ENCODE peak calls at places on chromosomes 5 and 9, in eight cellular contexts. U, G, Q, I, Z, O, X and P are unnamed samples.

GRCh38 chr5:109225695-109226094 is 184.1 kb downstream of the PJA2 start:
- DNase-seq in I (no peak), Q (no peak), U (no peak), Z (no peak), X (no peak), G (no peak), O (no peak), P (no peak)

GRCh38 chr9:127269440-127269839 is 4.9 kb downstream of the GARNL3 start:
- DNase-seq in Q (no peak), O (no peak), Z (no peak), I (no peak), U (no peak), X (no peak), G (no peak), P (no peak)

GRCh38 chr5:132979367-132979935 is 16.0 kb upstream of the AFF4 start:
- DNase-seq in Z (no peak), I (peak), G (no peak), O (no peak), X (peak), Q (no peak), U (no peak), P (no peak)

GRCh38 chr9:27094640-27095039 is 14.4 kb upstream of the TEK start:
- DNase-seq in O (no peak), Q (no peak), Z (no peak), X (peak), U (no peak), G (no peak), I (peak), P (no peak)

GRCh38 chr5:181173027-181173419 is 25.6 kb downstream of the OR2V2 start:
- DNase-seq in Q (peak), X (no peak), I (no peak), U (no peak), O (peak), Z (no peak), G (no peak), P (no peak)

GRCh38 chr9:100087218-100087617 is 11.6 kb downstream of the ERP44 start:
- DNase-seq in G (no peak), X (peak), Q (no peak), I (no peak), Z (no peak), U (no peak), O (no peak), P (no peak)

GRCh38 chr5:140398379-140398811 is 3.2 kb upstream of the ANKHD1 start:
- DNase-seq in Z (no peak), I (no peak), G (no peak), Q (no peak), O (no peak), X (peak), U (no peak), P (no peak)

GRCh38 chr5:123483446-123484077 is 28.4 kb upstream of the CSNK1G3 start:
- DNase-seq in U (no peak), X (no peak), O (no peak), Q (no peak), G (no peak), Z (no peak), I (no peak), P (no peak)

GRCh38 chr5:138226917-138227316 is 13.8 kb upstream of the CDC23 start:
- DNase-seq in X (no peak), Z (no peak), Q (no peak), G (no peak), O (no peak), I (no peak), U (no peak), P (no peak)

GRCh38 chr5:127685662-127686061 is 17.5 kb upstream of the CCDC192 start:
- DNase-seq in O (no peak), I (no peak), Q (no peak), Z (no peak), U (no peak), X (peak), G (no peak), P (no peak)

GRCh38 chr9:101235105-101235866 is 149.5 kb downstream of the BAAT start:
- DNase-seq in I (no peak), U (no peak), X (peak), Z (peak), G (no peak), Q (no peak), O (no peak), P (no peak)

GRCh38 chr5:110510146-110510545 is 216.3 kb downstream of the TMEM232 start:
- DNase-seq in X (no peak), O (no peak), Z (no peak), Q (no peak), I (no peak), U (no peak), G (no peak), P (no peak)

GRCh38 chr9:37938121-37938906 is 34.4 kb upstream of the SLC25A51 start:
- DNase-seq in U (no peak), I (peak), Z (no peak), X (peak), G (peak), Q (no peak), O (no peak), P (peak)

GRCh38 chr9:91405343-91406077 is 18.1 kb downstream of the NFIL3 start:
- DNase-seq in O (no peak), U (no peak), Q (no peak), Z (no peak), G (no peak), X (no peak), I (no peak), P (no peak)

GRCh38 chr5:117657591-117657990 is 1083.0 kb upstream of the SEMA6A start:
- DNase-seq in O (no peak), Z (peak), U (no peak), X (no peak), Q (no peak), I (peak), G (peak), P (no peak)

GRCh38 chr5:168477060-168477459 is 9.2 kb upstream of the RARS1 start:
- DNase-seq in Q (no peak), X (no peak), O (no peak), G (no peak), I (peak), Z (no peak), U (no peak), P (peak)

GRCh38 chr5:100900142-100900795 is 2.8 kb downstream of the ST8SIA4 start:
- DNase-seq in Q (no peak), G (peak), X (peak), U (peak), I (no peak), O (peak), Z (peak), P (no peak)

GRCh38 chr9:90124961-90125360 is 517.7 kb downstream of the DIRAS2 start:
- DNase-seq in U (no peak), Z (peak), Q (no peak), O (no peak), X (no peak), I (peak), G (no peak), P (no peak)

GRCh38 chr5:67104859-67105258 is 91.7 kb downstream of the CD180 start:
- DNase-seq in I (no peak), X (no peak), U (no peak), Z (no peak), O (no peak), G (no peak), Q (no peak), P (no peak)

GRCh38 chr5:445591-445990 is 2.6 kb downstream of the EXOC3 start:
- DNase-seq in X (no peak), Z (no peak), I (no peak), U (no peak), O (no peak), G (no peak), Q (no peak), P (no peak)

GRCh38 chr9:89418882-89419641 is 78.9 kb downstream of the SEMA4D start:
- DNase-seq in G (no peak), X (no peak), Q (peak), Z (no peak), O (peak), I (no peak), U (peak), P (no peak)

GRCh38 chr5:40356248-40356647 is 323.5 kb upstream of the PTGER4 start:
- DNase-seq in Z (no peak), I (no peak), G (no peak), X (no peak), O (no peak), U (no peak), Q (no peak), P (no peak)

GRCh38 chr5:132265336-132266030 is 8.0 kb downstream of the PDLIM4 start:
- DNase-seq in U (no peak), O (no peak), Z (no peak), X (peak), I (peak), Q (no peak), G (no peak), P (no peak)

GRCh38 chr9:135300346-135301141 is 179.0 kb upstream of the PPP1R26 start:
- DNase-seq in X (no peak), U (no peak), I (no peak), Z (peak), O (no peak), Q (no peak), G (no peak), P (no peak)

GRCh38 chr9:137127301-137128157 is 11.4 kb upstream of the GRIN1 start:
- DNase-seq in X (no peak), I (no peak), Z (no peak), U (no peak), G (peak), Q (peak), O (peak), P (peak)

GRCh38 chr9:127942152-127943010 is 4.7 kb upstream of the DPM2 start:
- DNase-seq in Q (no peak), O (peak), I (no peak), X (peak), U (peak), Z (peak), G (peak), P (peak)

GRCh38 chr9:3434594-3434993 is 91.2 kb downstream of the RFX3 start:
- DNase-seq in G (no peak), Z (no peak), O (no peak), X (peak), Q (no peak), I (peak), U (no peak), P (no peak)